ENCODE peak calls at places on chromosomes 12 and 14, in four cellular contexts. H is RWPE2, R is cardiac fibroblast, F is MCF 10A. W is an unnamed sample.

GRCh38 chr14:20485900-20486299 is 16.7 kb downstream of the PNP start:
- DNase-seq in H (no peak), R (no peak), F (no peak), W (no peak)

GRCh38 chr12:32551058-32551457 is 128.0 kb upstream of the DNM1L start:
- DNase-seq in H (no peak), R (no peak), F (no peak), W (no peak)

GRCh38 chr12:1533205-1533601 is 61.2 kb downstream of the FBXL14 start:
- DNase-seq in H (peak), R (peak), F (no peak), W (no peak)

GRCh38 chr12:132117558-132117875 is 26.6 kb downstream of the DDX51 start:
- DNase-seq in H (no peak), R (no peak), F (no peak), W (no peak)

GRCh38 chr12:132427999-132428871 is 61.7 kb upstream of the FBRSL1 start:
- DNase-seq in H (no peak), R (no peak), F (no peak), W (no peak)

GRCh38 chr12:50057000-50057841 is at the start of gene ASIC1:
- DNase-seq in H (peak), R (peak), F (peak), W (peak)

GRCh38 chr14:34766611-34767010 is 52.2 kb upstream of the CFL2 start:
- DNase-seq in H (no peak), R (peak), F (no peak), W (no peak)

GRCh38 chr12:121138284-121138683 is 5.6 kb downstream of the P2RX7 start:
- DNase-seq in H (no peak), R (no peak), F (no peak), W (no peak)

GRCh38 chr12:54479421-54479820 is 6.0 kb upstream of the GTSF1 start:
- DNase-seq in H (no peak), R (peak), F (no peak), W (no peak)

GRCh38 chr14:28143340-28143739 is 623.2 kb upstream of the FOXG1 start:
- DNase-seq in H (no peak), R (no peak), F (no peak), W (peak)

GRCh38 chr12:49955899-49956662 is 5.5 kb downstream of the AQP2 start:
- DNase-seq in H (no peak), R (no peak), F (no peak), W (no peak)

GRCh38 chr14:104423715-104424405 is 155.7 kb upstream of the C14orf180 start:
- DNase-seq in H (peak), R (no peak), F (no peak), W (no peak)

GRCh38 chr14:95562892-95563685 is 28.2 kb downstream of the GLRX5 start:
- DNase-seq in H (no peak), R (peak), F (peak), W (no peak)

GRCh38 chr14:58650857-58651256 is 13.1 kb downstream of the DACT1 start:
- DNase-seq in H (no peak), R (no peak), F (no peak), W (no peak)

GRCh38 chr14:92951912-92952471 is 29.0 kb downstream of the CHGA start:
- DNase-seq in H (no peak), R (peak), F (peak), W (peak)

GRCh38 chr14:75794615-75795038 is 133.6 kb downstream of the TTLL5 start:
- DNase-seq in H (no peak), R (peak), F (peak), W (no peak)

GRCh38 chr12:6827982-6828670 is at the start of gene P3H3:
- DNase-seq in H (no peak), R (peak), F (peak), W (peak)

GRCh38 chr14:102540310-102541028 is 30.9 kb upstream of the ANKRD9 start:
- DNase-seq in H (no peak), R (peak), F (peak), W (no peak)

GRCh38 chr12:39626033-39626814 is 6.6 kb upstream of the ABCD2 start:
- DNase-seq in H (no peak), R (no peak), F (no peak), W (no peak)

GRCh38 chr14:64960762-64961276 is 11.3 kb downstream of the RAB15 start:
- DNase-seq in H (no peak), R (no peak), F (no peak), W (no peak)

GRCh38 chr14:58395815-58396626 is at the start of gene TOMM20L:
- DNase-seq in H (peak), R (peak), F (peak), W (peak)

GRCh38 chr12:42716521-42716920 is 127.0 kb upstream of the PRICKLE1 start:
- DNase-seq in H (no peak), R (peak), F (no peak), W (no peak)

GRCh38 chr12:76318773-76319594 is 29.2 kb downstream of the BBS10 start:
- DNase-seq in H (no peak), R (no peak), F (no peak), W (no peak)

GRCh38 chr14:37263656-37264236 is 66.0 kb downstream of the MIPOL1 start:
- DNase-seq in H (no peak), R (peak), F (no peak), W (no peak)

GRCh38 chr12:54418441-54419087 is 502 bp downstream of the ITGA5 start:
- DNase-seq in H (no peak), R (no peak), F (no peak), W (no peak)

GRCh38 chr14:68487805-68488590 is 304.9 kb downstream of the ZFP36L1 start:
- DNase-seq in H (no peak), R (no peak), F (peak), W (no peak)

GRCh38 chr14:95140060-95140858 is 17.1 kb downstream of the DICER1 start:
- DNase-seq in H (no peak), R (peak), F (peak), W (no peak)

DNA sequence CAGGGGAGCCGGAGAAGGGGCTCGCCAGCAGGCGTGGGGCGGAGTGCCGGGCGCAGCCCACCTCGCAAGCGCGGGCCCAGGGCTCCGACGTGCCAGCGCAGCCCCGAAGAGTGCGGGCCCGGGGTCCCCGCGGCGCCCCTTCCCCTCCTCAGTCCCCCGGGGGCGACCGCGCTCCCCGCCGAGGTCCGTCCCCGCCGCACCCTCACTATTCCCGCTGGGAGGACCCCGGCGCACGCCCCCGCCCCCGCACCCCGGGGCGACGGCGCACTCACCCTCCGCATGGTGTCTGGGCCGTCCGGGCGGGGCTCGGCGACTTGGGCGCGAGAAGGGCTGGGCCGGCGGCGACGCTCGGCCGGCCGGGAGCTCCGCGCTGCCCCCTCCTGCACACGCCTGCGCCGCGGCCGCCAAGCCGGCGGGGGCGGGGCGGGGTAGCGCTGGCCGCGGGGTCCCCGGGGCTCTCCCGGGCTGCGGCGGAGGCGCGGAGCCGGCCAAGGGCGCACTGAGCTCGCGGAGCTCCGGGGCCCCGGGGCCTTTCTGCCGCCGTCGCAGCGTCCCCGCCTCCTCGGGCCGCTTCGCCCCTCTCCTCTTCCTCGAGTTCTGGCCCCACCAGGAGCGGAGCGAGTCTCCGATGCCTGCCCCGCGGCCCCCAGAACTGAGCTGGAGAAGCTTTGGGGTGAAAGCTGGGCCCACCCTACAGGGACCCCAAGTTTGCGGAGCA is 130.0 kb downstream of the NDUFA12 start:
- DNase-seq in H (no peak), R (no peak), F (no peak), W (peak)
- TF ChIP-seq CTCF in H (no peak), R (no peak), F (no peak), W (no peak)

GRCh38 chr12:52267266-52267665 is 7.2 kb upstream of the KRT86 start:
- DNase-seq in H (peak), R (no peak), F (no peak), W (no peak)

GRCh38 chr12:52268212-52268611 is 6.2 kb upstream of the KRT86 start:
- DNase-seq in H (no peak), R (no peak), F (no peak), W (no peak)

GRCh38 chr12:52264435-52264825 is 10.0 kb upstream of the KRT86 start:
- DNase-seq in H (peak), R (no peak), F (no peak), W (no peak)

GRCh38 chr12:52267699-52268098 is 6.7 kb upstream of the KRT86 start:
- DNase-seq in H (no peak), R (no peak), F (no peak), W (no peak)

GRCh38 chr12:52266514-52266913 is 7.9 kb upstream of the KRT86 start:
- DNase-seq in H (peak), R (no peak), F (no peak), W (no peak)
- TF ChIP-seq CTCF in H (no peak), R (no peak), F (no peak), W (no peak)

GRCh38 chr12:11812558-11813421 is 163.3 kb downstream of the ETV6 start:
- DNase-seq in H (no peak), R (peak), F (no peak), W (peak)
- TF ChIP-seq CTCF in H (no peak), R (peak), F (no peak), W (peak)

DNA sequence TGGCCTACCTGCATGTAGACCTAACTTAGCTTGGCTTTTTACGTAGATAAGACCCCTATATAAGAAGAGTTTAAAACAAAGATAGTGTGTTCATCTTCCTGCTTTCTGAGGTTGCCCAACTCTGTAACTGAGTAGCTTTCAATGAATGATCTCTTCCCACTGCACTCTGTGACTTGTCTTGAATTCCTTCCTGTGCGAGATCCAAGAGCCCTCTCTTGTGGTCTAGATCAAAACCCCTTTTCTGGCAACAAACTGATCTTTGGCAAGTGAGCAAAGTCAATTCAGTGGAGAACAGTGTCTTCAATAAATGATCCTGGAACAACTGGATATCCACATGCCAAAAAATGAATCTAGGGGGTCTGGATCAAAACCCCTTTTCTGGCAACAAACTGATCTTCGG is 8.4 kb downstream of the CFAP54 start:
- DNase-seq in H (no peak), R (no peak), F (no peak), W (no peak)
- TF ChIP-seq CTCF in H (no peak), R (no peak), F (no peak), W (no peak)

DNA sequence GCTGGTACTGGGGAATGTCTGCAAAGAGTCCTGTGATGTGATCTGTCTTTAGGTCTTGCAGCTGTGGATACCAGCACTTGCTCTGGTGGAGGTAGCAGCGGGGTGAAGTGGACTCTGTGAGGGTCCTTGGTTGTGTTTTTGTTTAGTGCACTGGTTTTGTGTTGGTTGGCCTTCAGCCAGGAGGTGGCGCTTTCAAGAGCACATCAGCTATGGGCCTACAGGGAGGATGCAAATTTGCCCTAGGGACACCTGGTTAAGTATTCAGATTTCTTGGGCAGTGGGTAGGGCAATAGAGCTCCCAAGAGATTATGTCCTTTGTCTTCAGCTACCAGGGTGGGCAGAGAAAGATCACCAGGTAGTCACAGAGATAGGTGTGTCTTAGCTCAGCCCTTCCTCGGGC is 63.8 kb downstream of the PTGER2 start:
- DNase-seq in H (no peak), R (no peak), F (no peak), W (no peak)
- TF ChIP-seq CTCF in H (no peak), R (no peak), F (no peak), W (no peak)

DNA sequence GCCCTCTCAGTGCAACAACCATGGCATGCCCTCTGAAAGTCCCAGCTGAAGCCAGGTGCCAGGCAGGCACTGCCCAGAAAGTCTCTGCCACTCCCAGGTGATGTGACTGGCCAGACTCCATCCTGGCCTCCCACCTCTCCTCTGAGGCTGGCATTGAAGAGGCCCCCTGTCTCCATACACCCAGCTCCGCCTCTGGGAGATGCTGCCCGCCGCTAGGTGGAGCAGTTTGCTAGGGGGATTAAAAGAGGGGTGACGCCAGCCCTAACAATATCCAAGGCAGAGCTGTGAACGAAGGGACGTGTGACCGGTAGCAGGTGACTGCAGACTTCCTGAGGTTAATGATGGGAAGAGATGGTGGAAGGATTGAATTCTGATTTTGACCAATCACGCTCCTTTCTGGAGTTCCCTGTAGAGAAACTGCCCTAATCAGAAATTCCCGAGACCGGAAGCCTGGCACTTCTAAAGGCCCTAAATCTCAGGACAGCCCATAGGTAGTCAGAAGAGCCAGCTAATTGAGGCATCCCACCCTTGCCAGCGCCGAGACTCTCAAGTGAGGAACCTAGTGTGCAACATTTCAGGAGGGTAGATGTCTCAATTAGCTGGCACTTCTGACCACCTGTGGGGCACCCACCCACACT is 8.3 kb upstream of the PLEK2 start:
- DNase-seq in H (no peak), R (no peak), F (no peak), W (no peak)
- TF ChIP-seq CTCF in H (peak), R (peak), F (peak), W (peak)

DNA sequence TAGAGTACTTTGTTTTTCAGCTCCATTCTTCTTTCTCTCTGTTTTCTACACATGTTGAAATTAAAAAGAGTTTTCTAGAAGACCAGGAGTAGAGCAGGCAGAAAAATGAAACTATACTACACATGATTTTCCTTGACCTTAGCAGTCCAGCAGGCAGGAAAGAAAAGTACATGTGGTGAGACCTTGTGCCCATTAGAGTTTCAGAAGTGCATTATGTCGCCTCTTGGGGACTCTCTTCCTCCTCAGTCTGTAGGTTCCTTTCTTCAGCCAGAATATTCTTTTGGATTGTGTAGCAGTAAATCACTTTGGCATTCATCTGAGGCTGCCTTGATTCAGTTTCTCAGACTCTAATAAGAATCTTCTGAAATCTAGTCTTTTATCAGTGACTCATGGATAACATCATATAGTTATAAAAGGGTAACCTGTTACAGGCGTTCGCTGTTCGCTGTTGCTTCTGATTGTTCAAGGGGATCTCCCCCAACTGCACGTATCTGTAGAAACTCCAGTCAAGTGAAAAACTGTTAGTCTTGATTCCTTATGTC is 161.8 kb downstream of the ANO4 start:
- DNase-seq in H (no peak), R (peak), F (no peak), W (no peak)
- TF ChIP-seq CTCF in H (no peak), R (no peak), F (no peak), W (no peak)

GRCh38 chr12:124160102-124160501 is 134.8 kb upstream of the RFLNA start:
- DNase-seq in H (no peak), R (peak), F (no peak), W (no peak)
- TF ChIP-seq CTCF in H (no peak), R (no peak), F (no peak), W (no peak)

DNA sequence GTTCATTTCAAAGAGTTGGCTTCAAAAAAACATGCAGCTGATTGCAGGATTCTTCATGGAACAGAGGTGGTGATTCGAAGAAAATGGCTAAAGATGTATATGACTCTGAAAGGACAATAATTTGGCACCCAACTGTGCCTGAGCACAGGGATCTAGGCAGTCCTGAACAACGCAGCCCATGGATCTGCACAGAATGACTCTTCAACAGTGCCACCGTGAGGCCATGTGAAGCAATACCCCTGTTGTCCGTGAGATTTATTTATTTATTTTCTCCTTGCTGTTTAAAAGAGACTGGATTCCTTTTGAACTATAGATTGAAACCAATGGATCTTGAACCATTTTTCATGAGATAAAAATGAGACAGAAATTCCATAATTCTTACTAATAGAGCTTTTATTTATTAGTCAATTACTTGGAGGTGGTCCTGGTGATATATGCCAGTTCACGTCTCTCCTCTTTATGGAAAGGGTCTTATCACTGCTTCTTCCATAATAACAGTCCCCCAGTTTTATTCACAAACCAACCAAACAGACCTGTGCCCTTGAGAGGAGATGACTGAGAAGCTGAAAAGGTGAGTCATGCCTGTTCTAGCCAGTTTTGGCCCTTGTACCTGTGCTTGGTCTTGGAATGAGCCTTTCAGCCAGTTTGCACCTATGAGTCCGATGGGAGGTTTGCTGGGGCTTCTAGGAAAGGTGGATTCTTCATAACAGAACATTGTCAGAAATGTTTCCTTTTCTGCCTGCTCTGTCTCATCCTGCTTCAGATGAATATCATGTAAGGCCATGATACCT is 1598.3 kb downstream of the AACS start:
- DNase-seq in H (no peak), R (peak), F (peak), W (peak)
- TF ChIP-seq CTCF in H (peak), R (peak), F (peak), W (peak)

GRCh38 chr12:46383654-46384450 is 11.3 kb upstream of the SLC38A2 start:
- DNase-seq in H (peak), R (peak), F (peak), W (peak)
- TF ChIP-seq CTCF in H (no peak), R (no peak), F (no peak), W (peak)